ENCODE peak calls at places on chromosomes 1 and 21, in five cellular contexts. I, G, C, Y and H are unnamed samples.

GRCh38 chr1:4166711-4167110 is 266.6 kb upstream of the C1orf174 start:
- DNase-seq in Y (no peak), I (no peak), C (no peak), G (no peak), H (no peak)

GRCh38 chr1:33117440-33118085 is 36.6 kb downstream of the AZIN2 start:
- DNase-seq in G (no peak), I (no peak), C (no peak), Y (no peak), H (no peak)

GRCh38 chr21:25561668-25562641 is 45.3 kb downstream of the MRPL39 start:
- DNase-seq in I (peak; percentile 82), C (peak; percentile 59), Y (no peak), G (peak; percentile 88), H (no peak)

GRCh38 chr1:13619909-13620308 is 36.3 kb downstream of the PDPN start:
- DNase-seq in G (no peak), Y (no peak), I (no peak), C (peak; percentile 41), H (no peak)

GRCh38 chr1:43885311-43885801 is 48.2 kb upstream of the ARTN start:
- DNase-seq in G (no peak), I (no peak), Y (no peak), C (peak; percentile 86), H (no peak)

GRCh38 chr1:25486602-25487001 is 55.9 kb downstream of the MACO1 start:
- DNase-seq in C (peak; percentile 29), Y (no peak), I (peak; percentile 44), G (no peak), H (no peak)

GRCh38 chr1:42420911-42421585 is 34.8 kb downstream of the ZMYND12 start:
- DNase-seq in G (no peak), I (peak; percentile 98), C (peak; percentile 46), Y (no peak), H (no peak)

GRCh38 chr1:243596441-243597183 is 253.4 kb downstream of the AKT3 start:
- DNase-seq in I (peak; percentile 99), C (peak; percentile 92), Y (no peak), G (no peak), H (no peak)

GRCh38 chr21:13937236-13937635 is 273.5 kb downstream of the LIPI start:
- DNase-seq in I (no peak), G (no peak), C (no peak), Y (no peak), H (peak; percentile 64)

GRCh38 chr1:9746211-9746610 is 77.6 kb downstream of the CLSTN1 start:
- DNase-seq in I (no peak), Y (no peak), C (peak; percentile 28), G (no peak), H (no peak)

GRCh38 chr1:161198206-161198876 is 513 bp downstream of the ADAMTS4 start:
- DNase-seq in G (no peak), C (no peak), I (no peak), Y (no peak), H (peak; percentile 67)

GRCh38 chr1:206608108-206608698 is 4.1 kb downstream of the EIF2D start:
- DNase-seq in I (no peak), C (peak; percentile 63), G (peak; percentile 52), Y (no peak), H (no peak)

GRCh38 chr1:107196973-107197562 is 56.2 kb downstream of the NTNG1 start:
- DNase-seq in G (no peak), C (peak; percentile 59), Y (no peak), I (peak; percentile 11), H (no peak)

GRCh38 chr1:25064465-25065238 is 134.6 kb upstream of the RUNX3 start:
- DNase-seq in G (peak; percentile 6), I (no peak), Y (no peak), C (no peak), H (no peak)

GRCh38 chr21:17819878-17820232 is 699 bp upstream of the C21orf91 start:
- DNase-seq in C (no peak), G (no peak), Y (peak; percentile 7), I (no peak), H (no peak)

GRCh38 chr1:23559985-23560755 is 869 bp upstream of the ID3 start:
- DNase-seq in Y (no peak), C (no peak), I (peak; percentile 40), G (no peak), H (no peak)

GRCh38 chr1:19799233-19799876 is 361 bp downstream of the TMCO4 start:
- DNase-seq in Y (no peak), C (peak; percentile 28), G (peak; percentile 54), I (peak; percentile 41), H (peak; percentile 88)

GRCh38 chr1:21939650-21940374 is 2.7 kb upstream of the HSPG2 start:
- DNase-seq in I (peak; percentile 99), C (peak; percentile 99), Y (peak; percentile 76), G (no peak), H (peak; percentile 86)

GRCh38 chr1:222824641-222825040 is 9.8 kb downstream of the DISP1 start:
- DNase-seq in I (peak; percentile 42), G (no peak), C (no peak), Y (no peak), H (no peak)

GRCh38 chr1:198287916-198288315 is 131.1 kb downstream of the NEK7 start:
- DNase-seq in G (no peak), Y (no peak), C (no peak), I (no peak), H (no peak)

GRCh38 chr1:214857716-214858115 is 224.8 kb upstream of the KCNK2 start:
- DNase-seq in Y (no peak), C (no peak), G (no peak), I (peak; percentile 65), H (no peak)

GRCh38 chr21:42225042-42225441 is 6.1 kb downstream of the ABCG1 start:
- DNase-seq in G (no peak), I (no peak), Y (no peak), C (no peak), H (no peak)